ENCODE peak calls at places on chromosomes 12 and 14, in five cellular contexts. One of them, this sample, is unnamed.
A peak's percentile ranks its signal among the peaks of the same experiment; 100 is the strongest.

GRCh38 chr14:105448706-105449111 is 25.9 kb upstream of the CRIP2 start:
- DNase-seq in A549: peak; percentile 87
- DNase-seq in HepG2: peak; percentile 20
- DNase-seq in K562: peak; percentile 73
- DNase-seq in GM12878: no peak
- DNase-seq in this sample: peak; percentile 88

GRCh38 chr14:77278461-77279230 is 7.6 kb upstream of the NGB start:
- DNase-seq in HepG2: no peak
- DNase-seq in GM12878: no peak
- DNase-seq in K562: no peak
- DNase-seq in A549: no peak
- DNase-seq in this sample: peak; percentile 45

GRCh38 chr14:105087963-105088811 is 23.0 kb upstream of the GPR132 start:
- DNase-seq in HepG2: peak; percentile 40
- DNase-seq in K562: no peak
- DNase-seq in A549: peak; percentile 60
- DNase-seq in GM12878: no peak
- DNase-seq in this sample: peak; percentile 78

GRCh38 chr14:95133282-95133681 is 24.0 kb downstream of the DICER1 start:
- DNase-seq in A549: no peak
- DNase-seq in HepG2: no peak
- DNase-seq in K562: no peak
- DNase-seq in GM12878: no peak
- DNase-seq in this sample: no peak

GRCh38 chr12:99277566-99277965 is 370.0 kb upstream of the GARIN6 start:
- DNase-seq in GM12878: no peak
- DNase-seq in A549: no peak
- DNase-seq in HepG2: no peak
- DNase-seq in K562: no peak
- DNase-seq in this sample: no peak

GRCh38 chr12:32448581-32448980 is 49.2 kb downstream of the FGD4 start:
- DNase-seq in GM12878: no peak
- DNase-seq in A549: no peak
- DNase-seq in HepG2: no peak
- DNase-seq in K562: no peak
- DNase-seq in this sample: no peak

GRCh38 chr12:27449011-27449410 is 2.5 kb downstream of the SMCO2 start:
- DNase-seq in HepG2: peak; percentile 9
- DNase-seq in A549: no peak
- DNase-seq in GM12878: no peak
- DNase-seq in K562: no peak
- DNase-seq in this sample: no peak

GRCh38 chr14:102994689-102995088 is 62.7 kb downstream of the CDC42BPB start:
- DNase-seq in A549: no peak
- DNase-seq in K562: no peak
- DNase-seq in HepG2: no peak
- DNase-seq in GM12878: no peak
- DNase-seq in this sample: no peak

GRCh38 chr12:101051151-101051550 is 158.9 kb downstream of the SLC5A8 start:
- DNase-seq in A549: no peak
- DNase-seq in HepG2: no peak
- DNase-seq in K562: no peak
- DNase-seq in GM12878: no peak
- DNase-seq in this sample: no peak

GRCh38 chr14:88535149-88535548 is 19.7 kb downstream of the PTPN21 start:
- DNase-seq in GM12878: no peak
- DNase-seq in A549: no peak
- DNase-seq in K562: no peak
- DNase-seq in HepG2: peak; percentile 75
- DNase-seq in this sample: peak; percentile 57

GRCh38 chr14:77143071-77143470 is 1.5 kb upstream of the ZDHHC22 start:
- DNase-seq in K562: no peak
- DNase-seq in GM12878: no peak
- DNase-seq in HepG2: no peak
- DNase-seq in A549: no peak
- DNase-seq in this sample: no peak

GRCh38 chr12:157644-158043 is 56.3 kb downstream of the SLC6A12 start:
- DNase-seq in A549: no peak
- DNase-seq in HepG2: no peak
- DNase-seq in K562: no peak
- DNase-seq in GM12878: no peak
- DNase-seq in this sample: no peak

GRCh38 chr12:48973992-48974673 is 2.6 kb upstream of the WNT10B start:
- DNase-seq in HepG2: no peak
- DNase-seq in GM12878: no peak
- DNase-seq in A549: no peak
- DNase-seq in K562: peak; percentile 75
- DNase-seq in this sample: peak; percentile 81

GRCh38 chr12:108570743-108571603 is 8.6 kb downstream of the ISCU start:
- DNase-seq in A549: no peak
- DNase-seq in HepG2: peak; percentile 12
- DNase-seq in GM12878: no peak
- DNase-seq in K562: no peak
- DNase-seq in this sample: peak; percentile 57

GRCh38 chr12:101117842-101118241 is 92.2 kb downstream of the SLC5A8 start:
- DNase-seq in HepG2: no peak
- DNase-seq in GM12878: no peak
- DNase-seq in A549: no peak
- DNase-seq in K562: no peak
- DNase-seq in this sample: no peak

GRCh38 chr12:71636704-71637115 is 26.9 kb downstream of the ZFC3H1 start:
- DNase-seq in K562: peak; percentile 50
- DNase-seq in GM12878: peak; percentile 12
- DNase-seq in HepG2: peak; percentile 70
- DNase-seq in A549: peak; percentile 36
- DNase-seq in this sample: peak; percentile 93

GRCh38 chr14:24252289-24253124 is 10.1 kb upstream of the TINF2 start:
- DNase-seq in HepG2: peak; percentile 90
- DNase-seq in K562: no peak
- DNase-seq in A549: no peak
- DNase-seq in GM12878: no peak
- DNase-seq in this sample: no peak

GRCh38 chr12:46487567-46488131 is 115.1 kb upstream of the SLC38A2 start:
- DNase-seq in A549: no peak
- DNase-seq in GM12878: no peak
- DNase-seq in HepG2: no peak
- DNase-seq in K562: no peak
- DNase-seq in this sample: no peak

GRCh38 chr12:50102648-50103309 is 1.0 kb upstream of the GPD1 start:
- DNase-seq in HepG2: no peak
- DNase-seq in K562: no peak
- DNase-seq in GM12878: no peak
- DNase-seq in A549: no peak
- DNase-seq in this sample: peak; percentile 30

GRCh38 chr12:131603106-131604033 is 107.5 kb upstream of the SFSWAP start:
- DNase-seq in GM12878: no peak
- DNase-seq in A549: no peak
- DNase-seq in HepG2: no peak
- DNase-seq in K562: no peak
- DNase-seq in this sample: no peak

GRCh38 chr12:26632746-26633145 is 200.2 kb downstream of the ITPR2 start:
- DNase-seq in HepG2: no peak
- DNase-seq in K562: no peak
- DNase-seq in A549: no peak
- DNase-seq in GM12878: no peak
- DNase-seq in this sample: no peak

GRCh38 chr12:52361553-52361952 is 5.7 kb downstream of the KRT85 start:
- DNase-seq in K562: no peak
- DNase-seq in GM12878: no peak
- DNase-seq in HepG2: no peak
- DNase-seq in A549: no peak
- DNase-seq in this sample: no peak

GRCh38 chr12:110893956-110894355 is 26.4 kb downstream of the MYL2 start:
- DNase-seq in HepG2: no peak
- DNase-seq in GM12878: no peak
- DNase-seq in K562: no peak
- DNase-seq in A549: no peak
- DNase-seq in this sample: no peak

GRCh38 chr14:95961481-95961880 is 77.7 kb upstream of the C14orf132 start:
- DNase-seq in K562: no peak
- DNase-seq in GM12878: no peak
- DNase-seq in A549: no peak
- DNase-seq in HepG2: no peak
- DNase-seq in this sample: no peak

GRCh38 chr14:80278293-80279037 is 67.2 kb upstream of the DIO2 start:
- DNase-seq in A549: no peak
- DNase-seq in HepG2: no peak
- DNase-seq in GM12878: no peak
- DNase-seq in K562: no peak
- DNase-seq in this sample: no peak

GRCh38 chr14:76267322-76268012 is 108.5 kb upstream of the ESRRB start:
- DNase-seq in A549: no peak
- DNase-seq in GM12878: no peak
- DNase-seq in HepG2: no peak
- DNase-seq in K562: no peak
- DNase-seq in this sample: peak; percentile 80

GRCh38 chr12:81296556-81297305 is 218.9 kb downstream of the ACSS3 start:
- DNase-seq in K562: no peak
- DNase-seq in GM12878: no peak
- DNase-seq in A549: no peak
- DNase-seq in HepG2: no peak
- DNase-seq in this sample: no peak

DNA sequence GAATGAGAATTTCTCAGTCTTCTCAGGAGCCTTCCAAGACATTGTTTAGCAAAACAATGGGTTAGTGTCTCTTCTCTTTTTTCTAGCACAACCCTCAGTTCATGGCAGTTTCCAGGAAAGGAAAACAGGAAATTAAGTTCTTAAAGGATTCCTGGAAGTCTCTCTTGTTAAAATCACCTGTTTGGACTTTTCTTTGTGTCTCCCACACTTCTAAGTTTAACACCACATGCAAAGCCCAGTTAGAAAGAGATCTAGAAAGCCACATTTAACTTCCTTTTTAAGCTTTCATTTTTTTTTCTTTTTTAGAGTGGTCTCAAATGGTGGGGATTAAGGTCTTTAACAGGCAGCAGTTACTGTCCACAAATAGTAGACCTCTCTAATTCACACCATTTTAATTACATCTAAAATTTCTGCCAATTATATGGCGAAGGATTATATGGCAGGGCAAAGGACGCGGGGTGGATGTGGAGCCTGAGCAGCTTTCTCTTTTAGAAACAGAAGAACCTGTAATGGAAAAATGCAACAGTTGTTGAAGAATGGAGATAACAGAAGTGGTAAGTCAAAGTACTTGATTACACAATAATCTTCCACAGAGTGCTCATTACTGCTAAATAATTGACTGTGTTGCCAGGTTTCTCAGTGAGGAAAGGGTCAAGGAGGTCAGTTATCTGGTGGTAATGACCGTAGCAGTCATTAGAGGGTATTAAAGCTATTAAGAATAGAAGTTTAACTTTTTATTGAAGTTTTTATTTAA is 298.6 kb downstream of the AKAP6 start:
- DNase-seq in K562: no peak
- DNase-seq in A549: no peak
- DNase-seq in GM12878: no peak
- DNase-seq in HepG2: no peak
- DNase-seq in this sample: no peak
- H3K4me2 ChIP-seq in K562: no peak overlapping the region
- H3K4me2 ChIP-seq in A549: no peak overlapping the region
- H3K4me2 ChIP-seq in GM12878: no peak overlapping the region
- H3K4me2 ChIP-seq in HepG2: no peak overlapping the region
- H3K4me2 ChIP-seq in this sample: no peak overlapping the region

DNA sequence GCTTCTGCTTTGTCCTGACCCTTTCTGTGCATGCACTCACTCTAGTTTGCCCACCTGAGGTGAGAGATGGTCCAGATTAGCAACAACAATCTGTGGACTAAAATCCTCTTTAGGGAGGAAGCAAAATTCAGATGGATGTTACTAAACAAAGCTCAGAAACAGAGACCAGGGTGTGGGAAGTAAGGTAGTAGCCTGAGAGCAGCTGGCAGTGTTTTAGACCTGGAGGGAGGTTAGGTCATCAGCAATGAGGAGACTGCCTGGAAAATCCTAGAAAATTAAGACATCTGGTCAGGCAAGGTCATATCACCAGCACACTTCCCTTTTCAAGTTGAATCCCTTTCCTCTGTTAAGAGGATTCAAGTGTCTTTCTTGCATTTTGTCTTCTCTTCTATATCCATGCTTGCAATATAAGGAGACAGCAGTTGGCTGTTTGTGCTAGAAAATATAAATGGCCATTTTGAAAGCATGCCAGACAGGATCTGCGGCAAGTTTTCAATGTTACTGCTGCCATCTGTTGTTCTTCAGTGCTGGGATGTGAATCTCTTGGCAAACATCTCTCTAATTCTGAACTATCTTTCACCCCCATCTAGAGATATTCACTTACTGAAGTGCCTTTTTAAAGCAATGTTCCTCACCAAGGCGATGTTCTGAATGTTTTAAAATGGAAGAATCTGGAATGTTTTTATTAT is 266.4 kb downstream of the NAV3 start:
- DNase-seq in HepG2: no peak
- DNase-seq in GM12878: no peak
- DNase-seq in K562: no peak
- DNase-seq in A549: no peak
- DNase-seq in this sample: no peak
- TF ChIP-seq CTCF in HepG2: no peak
- TF ChIP-seq CTCF in GM12878: no peak
- TF ChIP-seq CTCF in K562: no peak
- TF ChIP-seq CTCF in A549: no peak
- TF ChIP-seq CTCF in this sample: peak; percentile 18

DNA sequence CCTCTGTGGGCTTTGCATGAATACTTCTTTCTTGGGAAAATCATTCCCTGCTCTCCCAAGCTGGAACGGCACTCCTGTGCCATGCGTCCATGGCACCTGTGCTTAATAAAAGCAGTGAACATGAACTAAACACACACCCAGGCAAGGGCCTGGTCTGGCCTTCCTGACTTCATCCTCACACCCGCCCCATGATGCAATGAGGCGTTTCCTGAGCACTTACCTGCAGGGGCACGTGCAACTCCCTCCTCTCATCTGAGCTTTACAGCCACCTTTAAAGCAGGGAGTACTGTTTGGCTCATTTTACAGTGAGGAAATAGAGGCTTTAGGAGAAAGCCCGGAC is 219.7 kb downstream of the SLC41A2 start:
- DNase-seq in HepG2: no peak
- DNase-seq in GM12878: no peak
- DNase-seq in A549: no peak
- DNase-seq in K562: no peak
- DNase-seq in this sample: no peak
- TF ChIP-seq JUNB in HepG2: no peak
- TF ChIP-seq JUNB in GM12878: no peak
- TF ChIP-seq JUNB in A549: no peak
- TF ChIP-seq JUNB in K562: no peak
- TF ChIP-seq JUNB in this sample: no peak

DNA sequence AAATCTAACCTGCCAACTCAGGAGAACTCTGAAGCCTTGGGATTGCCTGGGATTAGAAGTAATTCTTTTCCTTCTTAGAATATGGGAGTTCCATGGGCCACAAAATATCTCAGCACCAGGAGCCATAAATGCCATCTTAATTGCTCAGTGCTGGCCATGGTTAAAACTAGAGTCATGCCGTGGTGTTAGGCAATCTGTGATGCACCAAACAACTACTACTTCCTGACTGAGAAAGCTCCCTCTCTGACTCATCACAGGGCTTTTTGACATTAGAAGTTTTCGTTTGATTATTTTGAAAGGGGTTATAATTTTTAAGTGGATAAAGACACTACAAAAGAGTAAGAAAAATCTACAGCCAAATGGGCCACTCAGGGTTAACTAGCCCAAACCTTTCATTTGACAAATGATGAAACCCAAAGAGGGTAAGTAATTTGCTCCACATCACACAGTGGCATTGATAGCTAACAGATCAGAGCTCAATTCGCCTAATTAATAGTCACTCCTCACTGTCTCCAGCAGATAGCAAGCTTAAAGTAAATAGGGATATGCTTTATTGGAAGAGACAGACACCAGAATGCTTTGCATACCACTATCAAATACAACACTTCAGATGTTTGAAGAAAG is 377.3 kb downstream of the EMP1 start:
- DNase-seq in K562: no peak
- DNase-seq in A549: peak; percentile 21
- DNase-seq in GM12878: no peak
- DNase-seq in HepG2: no peak
- DNase-seq in this sample: no peak
- H3K4me2 ChIP-seq in K562: no peak overlapping the region
- H3K4me2 ChIP-seq in A549: peak overlapping the region; percentile 54
- H3K4me2 ChIP-seq in GM12878: no peak overlapping the region
- H3K4me2 ChIP-seq in HepG2: no peak overlapping the region
- H3K4me2 ChIP-seq in this sample: no peak overlapping the region

This sample was measured in GM23338.